ENCODE peak calls at places on chromosomes 4 and X, in four cellular contexts. U is B cell, F is cardiac muscle cell, X is endothelial cell of umbilical vein. C is an unnamed sample.

GRCh38 chr4:12411072-12411471 is 982.4 kb upstream of the HS3ST1 start:
- DNase-seq in F (peak; percentile 83), U (no peak), X (no peak), C (no peak)

GRCh38 chrX:139931646-139932076 is 1.2 kb downstream of the ATP11C start:
- DNase-seq in U (peak; percentile 23), F (no peak), X (no peak), C (peak; percentile 9)

GRCh38 chr4:152118819-152119553 is 358.2 kb upstream of the GATB start:
- DNase-seq in F (no peak), X (no peak), U (no peak), C (no peak)

GRCh38 chr4:159035570-159035969 is 67.3 kb upstream of the RAPGEF2 start:
- DNase-seq in F (no peak), U (no peak), X (no peak), C (no peak)

GRCh38 chrX:100964362-100964761 is 5.1 kb upstream of the ARL13A start:
- DNase-seq in U (no peak), F (no peak), X (no peak), C (no peak)

GRCh38 chr4:39043058-39043696 is 11.0 kb upstream of the TMEM156 start:
- DNase-seq in F (peak; percentile 43), U (no peak), X (no peak), C (no peak)

GRCh38 chr4:88098993-88099752 is 59.3 kb downstream of the ABCG2 start:
- DNase-seq in X (no peak), U (no peak), F (no peak), C (no peak)

GRCh38 chrX:133838761-133839676 is 146.4 kb downstream of the GPC3 start:
- DNase-seq in X (peak; percentile 30), F (peak; percentile 53), U (peak; percentile 37), C (peak; percentile 70)

GRCh38 chrX:134676440-134676839 is 18.2 kb upstream of the PLAC1 start:
- DNase-seq in X (peak; percentile 13), F (peak; percentile 75), U (no peak), C (no peak)

GRCh38 chrX:71859637-71860036 is 51.0 kb upstream of the NHSL2 start:
- DNase-seq in F (peak; percentile 54), U (no peak), X (peak; percentile 20), C (peak; percentile 51)

GRCh38 chrX:2548731-2549423 is 48.1 kb upstream of the DHRSX start:
- DNase-seq in U (no peak), X (no peak), F (no peak), C (no peak)

GRCh38 chr4:4780634-4781287 is 78.7 kb upstream of the MSX1 start:
- DNase-seq in U (no peak), X (no peak), F (peak; percentile 38), C (no peak)

GRCh38 chrX:152641996-152642395 is 4.3 kb downstream of the GABRQ start:
- DNase-seq in U (no peak), F (peak; percentile 5), X (peak; percentile 1), C (no peak)

GRCh38 chr4:161799687-161800086 is 364.1 kb downstream of the FSTL5 start:
- DNase-seq in X (no peak), F (no peak), U (no peak), C (no peak)

GRCh38 chr4:82679531-82679930 is 117.7 kb upstream of the TMEM150C start:
- DNase-seq in F (no peak), X (no peak), U (no peak), C (no peak)

GRCh38 chr4:82680834-82681233 is 117.8 kb downstream of the SCD5 start:
- DNase-seq in U (no peak), F (no peak), X (no peak), C (no peak)

GRCh38 chr4:82681759-82682158 is 116.8 kb downstream of the SCD5 start:
- DNase-seq in X (no peak), U (no peak), F (no peak), C (no peak)

GRCh38 chr4:82678046-82678445 is 116.3 kb upstream of the TMEM150C start:
- DNase-seq in X (no peak), F (no peak), U (no peak), C (no peak)

DNA sequence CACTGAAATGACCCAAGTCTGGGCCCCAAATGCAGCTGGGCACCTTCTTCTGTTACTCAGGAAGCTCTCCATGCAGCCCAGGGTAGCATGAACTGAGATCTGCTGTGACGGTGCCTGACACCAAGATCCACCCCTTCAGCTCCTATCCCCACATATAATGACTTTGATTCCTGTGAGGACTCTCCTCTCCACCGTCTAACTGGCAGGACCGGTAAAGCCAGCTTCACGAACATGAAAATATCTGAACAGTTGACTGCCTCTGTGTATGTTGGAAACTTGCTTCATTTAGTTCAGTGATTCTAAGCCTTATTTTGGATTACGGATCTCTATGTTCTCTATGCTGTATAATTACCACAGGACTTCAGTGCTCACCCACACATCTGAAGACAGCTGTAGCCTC is 115.5 kb upstream of the TMEM150C start:
- DNase-seq in X (no peak), F (no peak), U (no peak), C (no peak)
- TF ChIP-seq CTCF in X (no peak), F (no peak), U (no peak), C (no peak)

GRCh38 chr4:93710847-93711430 is 117.6 kb upstream of the ATOH1 start:
- DNase-seq in F (no peak), X (no peak), U (no peak), C (no peak)

DNA sequence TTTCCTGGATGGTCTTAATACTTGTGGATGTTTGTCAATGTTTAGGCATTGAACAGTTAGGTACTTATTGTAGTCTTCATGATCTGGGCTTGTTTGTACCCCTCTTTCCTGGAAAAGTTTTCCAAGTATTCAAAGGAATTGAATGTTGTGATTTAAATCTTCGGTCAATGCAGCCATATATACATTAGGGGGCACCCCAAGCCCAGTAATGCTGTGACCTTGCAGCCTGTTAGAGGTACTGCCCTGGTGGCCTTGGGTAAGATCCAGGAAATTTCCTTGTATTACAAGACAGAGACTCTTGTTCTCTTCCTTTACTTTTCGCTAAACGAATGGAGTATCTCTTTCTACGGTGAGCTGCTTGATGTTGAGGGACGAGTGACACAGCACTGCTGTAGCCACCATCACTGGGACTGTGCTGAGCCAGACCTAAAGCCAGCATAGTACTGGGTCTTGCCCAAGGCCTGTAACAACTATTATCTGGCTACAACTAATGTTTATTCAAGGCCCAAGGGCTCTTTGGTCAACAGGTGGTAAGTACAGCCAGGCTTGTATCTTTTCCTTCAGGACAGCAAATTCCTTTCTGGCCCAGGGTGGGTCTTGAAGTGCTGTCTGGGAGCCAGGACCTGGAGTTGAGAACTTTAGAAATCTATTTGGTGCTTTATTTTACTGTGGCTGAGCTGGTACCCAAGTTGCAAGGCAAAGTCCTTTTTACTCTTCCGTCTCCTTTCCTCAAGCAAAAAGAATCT is 118.3 kb upstream of the ATOH1 start:
- DNase-seq in F (no peak), U (no peak), X (no peak), C (no peak)
- TF ChIP-seq CTCF in F (no peak), U (no peak), X (no peak), C (peak; percentile 54)

GRCh38 chr4:125787707-125788106 is 473.0 kb downstream of the FAT4 start:
- DNase-seq in U (no peak), X (no peak), F (no peak), C (no peak)
- TF ChIP-seq CTCF in U (no peak), X (no peak), F (no peak), C (no peak)

GRCh38 chrX:102514536-102514935 is 2.0 kb downstream of the TMSB15A start:
- DNase-seq in F (no peak), X (no peak), U (no peak), C (no peak)

GRCh38 chrX:102516314-102516936 is at the start of gene TMSB15A:
- DNase-seq in X (peak; percentile 31), U (peak; percentile 54), F (peak; percentile 48), C (peak; percentile 68)

DNA sequence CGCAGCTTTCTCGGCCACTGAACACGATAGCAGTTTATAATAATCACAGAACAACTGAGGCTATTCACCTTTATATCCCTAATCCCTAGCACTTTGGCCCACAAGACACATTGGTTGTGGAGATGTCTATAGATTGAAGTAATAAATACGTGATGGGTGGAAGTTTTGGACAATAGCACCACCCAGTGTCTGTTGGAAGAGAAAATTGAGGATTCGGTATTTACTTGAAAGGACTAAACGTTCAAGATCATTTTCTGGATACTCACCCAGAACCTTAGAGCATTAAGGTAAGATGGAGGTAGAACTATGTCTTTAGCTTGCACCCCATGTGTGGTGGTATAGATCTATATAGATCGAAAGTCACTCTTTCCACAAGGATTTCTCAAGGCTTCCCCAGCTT is 792 bp upstream of the TMSB15A start:
- DNase-seq in F (peak; percentile 3), X (peak; percentile 11), U (no peak), C (no peak)
- TF ChIP-seq CTCF in F (peak; percentile 13), X (no peak), U (no peak), C (peak; percentile 37)

DNA sequence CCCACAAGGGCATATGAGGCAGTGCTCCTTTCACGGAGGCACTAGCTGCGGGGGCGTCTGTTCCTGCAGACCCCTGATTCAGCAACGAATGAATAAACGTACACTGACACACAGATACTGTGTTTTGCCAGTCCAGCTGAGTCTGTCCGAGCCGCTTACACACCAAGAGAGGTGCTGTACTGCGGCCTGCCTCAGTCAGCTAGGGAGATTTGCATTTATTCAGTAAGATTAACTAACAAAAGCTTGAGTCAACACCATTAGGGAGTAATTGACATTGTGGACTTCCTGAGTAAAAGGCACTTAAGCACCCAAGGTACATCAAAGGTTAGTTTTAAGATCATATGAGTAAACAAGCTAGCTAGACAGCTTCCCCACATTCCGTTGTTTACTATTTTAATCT is 31.0 kb upstream of the BEX4 start:
- DNase-seq in F (no peak), U (no peak), X (no peak), C (no peak)
- TF ChIP-seq CTCF in F (no peak), U (no peak), X (no peak), C (no peak)

GRCh38 chrX:63128509-63128908 is 222.6 kb downstream of the SPIN4 start:
- DNase-seq in X (no peak), F (peak; percentile 0), U (no peak), C (no peak)
- TF ChIP-seq CTCF in X (no peak), F (no peak), U (peak; percentile 54), C (peak; percentile 40)

GRCh38 chr4:16916719-16917337 is 18.4 kb upstream of the LDB2 start:
- DNase-seq in F (peak; percentile 52), U (no peak), X (peak; percentile 74), C (peak; percentile 45)

GRCh38 chr4:16915956-16916355 is 17.5 kb upstream of the LDB2 start:
- DNase-seq in U (no peak), X (no peak), F (no peak), C (no peak)

GRCh38 chr4:16909245-16909644 is 10.8 kb upstream of the LDB2 start:
- DNase-seq in F (no peak), U (no peak), X (no peak), C (peak; percentile 3)

GRCh38 chr4:16912896-16913295 is 14.5 kb upstream of the LDB2 start:
- DNase-seq in U (no peak), F (no peak), X (no peak), C (no peak)

GRCh38 chr4:16914208-16914607 is 15.8 kb upstream of the LDB2 start:
- DNase-seq in U (no peak), F (peak; percentile 63), X (peak; percentile 73), C (no peak)
- TF ChIP-seq CTCF in U (no peak), F (peak; percentile 49), X (no peak), C (no peak)

GRCh38 chrX:318739-319578 is at the start of gene GTPBP6:
- DNase-seq in F (peak; percentile 100), U (peak; percentile 95), X (peak; percentile 100), C (peak; percentile 93)
- TF ChIP-seq CTCF in F (peak; percentile 13), U (no peak), X (no peak), C (no peak)

GRCh38 chr4:128590773-128591172 is 218.7 kb upstream of the JADE1 start:
- DNase-seq in F (peak; percentile 27), U (no peak), X (no peak), C (no peak)
- TF ChIP-seq CTCF in F (no peak), U (no peak), X (no peak), C (no peak)

C was measured in neural crest cell.